ENCODE peak calls at places on chromosomes 16 and 17, in ten cellular contexts. S, V, D, X, A, E, N, H, C and L are unnamed samples.

GRCh38 chr17:50934672-50935200 is 68.6 kb upstream of the TOB1 start:
- DNase-seq in E (no peak), N (no peak), H (no peak), S (no peak), V (no peak), C (no peak), X (no peak), A (no peak), D (no peak), L (no peak)

GRCh38 chr16:8713635-8714097 is 39.2 kb downstream of the ABAT start:
- DNase-seq in X (no peak), V (no peak), A (no peak), E (no peak), D (no peak), S (no peak), C (no peak), N (no peak), H (no peak), L (no peak)

GRCh38 chr17:60134396-60135159 is 15.2 kb upstream of the CA4 start:
- DNase-seq in C (peak; percentile 67), S (no peak), H (no peak), E (peak; percentile 27), A (peak; percentile 56), D (no peak), X (no peak), V (no peak), N (peak; percentile 67), L (no peak)

GRCh38 chr16:54031107-54031760 is 255.4 kb downstream of the IRX3 start:
- DNase-seq in A (peak; percentile 17), V (no peak), C (no peak), N (no peak), X (no peak), E (peak; percentile 84), D (no peak), H (no peak), S (no peak), L (no peak)

GRCh38 chr17:59361916-59362810 is 30.7 kb downstream of the YPEL2 start:
- DNase-seq in A (peak; percentile 96), E (peak; percentile 52), D (peak; percentile 94), N (no peak), S (peak; percentile 38), V (no peak), X (no peak), C (peak; percentile 93), H (no peak), L (peak; percentile 42)

GRCh38 chr17:40615295-40615988 is 32.2 kb downstream of the SMARCE1 start:
- DNase-seq in X (no peak), A (peak; percentile 53), D (peak; percentile 18), S (peak; percentile 81), V (peak; percentile 71), C (peak; percentile 47), N (no peak), E (peak; percentile 55), H (no peak), L (peak; percentile 75)

GRCh38 chr17:19645608-19646250 is 2.8 kb upstream of the ALDH3A2 start:
- DNase-seq in A (peak; percentile 30), X (no peak), D (no peak), S (peak; percentile 62), E (no peak), N (no peak), V (no peak), H (peak; percentile 35), C (no peak), L (peak; percentile 74)

GRCh38 chr17:80474231-80474932 is 2.0 kb downstream of the NPTX1 start:
- DNase-seq in A (peak; percentile 41), C (peak; percentile 53), X (no peak), V (no peak), N (no peak), E (peak; percentile 28), H (no peak), D (no peak), S (no peak), L (no peak)

GRCh38 chr17:73261952-73262675 is 434 bp upstream of the CPSF4L start:
- DNase-seq in D (no peak), S (no peak), V (no peak), C (no peak), A (no peak), E (peak; percentile 47), N (no peak), X (no peak), H (no peak), L (no peak)

GRCh38 chr17:55332296-55333041 is 67.7 kb downstream of the HLF start:
- DNase-seq in D (no peak), C (no peak), S (no peak), X (no peak), H (no peak), E (no peak), N (no peak), V (peak; percentile 38), A (no peak), L (no peak)

GRCh38 chr16:29972992-29973383 is 680 bp upstream of the TAOK2 start:
- DNase-seq in A (no peak), S (no peak), D (no peak), V (no peak), C (no peak), N (no peak), X (no peak), E (no peak), H (no peak), L (peak; percentile 6)

GRCh38 chr16:29971304-29971703 is 2.4 kb upstream of the TAOK2 start:
- DNase-seq in V (no peak), C (no peak), A (no peak), X (no peak), E (no peak), D (no peak), H (no peak), N (peak; percentile 32), S (no peak), L (no peak)

GRCh38 chr16:29963021-29963743 is 1.3 kb downstream of the TMEM219 start:
- DNase-seq in X (no peak), N (peak; percentile 83), S (no peak), V (no peak), H (no peak), E (no peak), C (no peak), A (no peak), D (no peak), L (no peak)

GRCh38 chr16:29972500-29972899 is 1.2 kb upstream of the TAOK2 start:
- DNase-seq in V (no peak), S (no peak), C (no peak), X (no peak), N (no peak), A (no peak), D (no peak), H (no peak), E (no peak), L (no peak)

GRCh38 chr16:29968205-29968604 is 5.5 kb upstream of the TAOK2 start:
- DNase-seq in S (no peak), N (peak; percentile 15), V (no peak), A (no peak), E (no peak), X (no peak), D (no peak), H (no peak), C (no peak), L (no peak)
- TF ChIP-seq CTCF in S (no peak), N (no peak), V (no peak), A (no peak), E (no peak), X (no peak), D (no peak), H (no peak), C (no peak), L (no peak)

DNA sequence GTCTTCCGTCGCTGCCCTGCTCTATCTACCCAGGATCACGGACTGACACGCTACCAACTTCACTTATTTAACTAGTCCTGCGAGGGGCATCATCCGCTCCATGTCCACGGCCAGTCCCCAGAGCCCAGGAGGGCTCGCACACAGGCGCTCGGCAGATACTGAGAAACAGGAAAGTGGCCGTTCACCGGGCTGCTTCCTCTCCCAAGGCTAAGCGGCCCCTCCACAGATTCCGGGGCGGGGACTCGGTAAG is 388 bp downstream of the OXLD1 start:
- DNase-seq in A (no peak), N (no peak), S (no peak), D (no peak), V (no peak), E (no peak), H (no peak), X (no peak), C (peak; percentile 9), L (no peak)
- TF ChIP-seq CTCF in A (no peak), N (no peak), S (no peak), D (no peak), V (no peak), E (no peak), H (no peak), X (no peak), C (no peak), L (no peak)

GRCh38 chr17:68792042-68792685 is 163.0 kb downstream of the ABCA8 start:
- DNase-seq in H (no peak), D (no peak), X (no peak), V (no peak), S (no peak), A (peak; percentile 84), C (peak; percentile 51), E (no peak), N (no peak), L (no peak)

GRCh38 chr17:68790931-68791330 is 164.3 kb downstream of the ABCA8 start:
- DNase-seq in H (peak; percentile 46), C (no peak), V (no peak), X (no peak), N (no peak), A (peak; percentile 67), E (no peak), D (no peak), S (no peak), L (no peak)

GRCh38 chr17:68792873-68793272 is 162.3 kb downstream of the ABCA8 start:
- DNase-seq in E (no peak), D (no peak), C (no peak), N (no peak), V (no peak), H (no peak), A (no peak), X (no peak), S (no peak), L (no peak)

GRCh38 chr17:68790481-68790880 is 164.7 kb downstream of the ABCA8 start:
- DNase-seq in H (no peak), S (no peak), V (no peak), N (no peak), E (no peak), X (no peak), A (peak; percentile 64), C (no peak), D (no peak), L (no peak)

GRCh38 chr17:68794636-68795503 is 160.3 kb downstream of the ABCA8 start:
- DNase-seq in E (peak; percentile 16), A (peak; percentile 75), N (no peak), S (peak; percentile 19), D (no peak), V (no peak), H (peak; percentile 74), X (no peak), C (peak; percentile 60), L (peak; percentile 13)
- TF ChIP-seq CTCF in E (peak; percentile 43), A (peak; percentile 49), N (no peak), S (peak; percentile 42), D (no peak), V (peak; percentile 66), H (peak; percentile 28), X (no peak), C (peak; percentile 52), L (peak; percentile 20)

DNA sequence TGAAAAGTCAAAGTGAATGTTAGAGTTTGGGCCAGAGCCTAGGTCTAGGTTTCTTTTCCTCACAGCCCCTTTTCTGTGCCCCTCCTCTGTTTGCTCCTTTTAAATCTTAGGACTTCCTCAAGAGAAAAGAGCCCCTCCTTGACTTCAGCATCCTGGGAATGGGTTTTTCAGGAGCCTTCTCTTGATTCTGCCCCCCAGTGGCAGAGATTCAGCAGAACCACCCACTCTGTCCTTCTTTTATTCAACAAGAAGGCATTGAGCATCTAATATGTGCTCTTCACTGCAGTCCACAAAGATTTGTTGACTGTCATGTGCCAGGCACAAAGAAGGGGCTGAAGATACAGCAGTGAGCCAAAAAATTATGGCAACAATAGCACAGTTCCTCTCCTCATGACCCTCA is 270.8 kb upstream of the CDH5 start:
- DNase-seq in E (no peak), H (no peak), S (no peak), X (no peak), D (no peak), N (no peak), A (no peak), C (no peak), V (no peak), L (no peak)
- TF ChIP-seq CTCF in E (peak; percentile 16), H (no peak), S (no peak), X (no peak), D (no peak), N (no peak), A (peak; percentile 23), C (peak; percentile 7), V (no peak), L (no peak)